ENCODE peak calls at places on chromosome 7, in seven cellular contexts. Q, E, H, M, Z, R and W are unnamed samples.

GRCh38 chr7:130961128-130961601 is 227.2 kb upstream of the KLF14 start:
- DNase-seq in Q (no peak), E (no peak), H (peak), M (peak), Z (no peak), R (no peak), W (peak)

GRCh38 chr7:9264395-9264794 is 831.0 kb downstream of the NXPH1 start:
- DNase-seq in Q (no peak), E (no peak), H (no peak), M (no peak), Z (no peak), R (no peak), W (no peak)

GRCh38 chr7:1257221-1257620 is 24.5 kb downstream of the UNCX start:
- DNase-seq in Q (no peak), E (no peak), H (no peak), M (no peak), Z (no peak), R (no peak), W (no peak)

GRCh38 chr7:114851406-114852025 is 70.4 kb upstream of the MDFIC start:
- DNase-seq in Q (no peak), E (no peak), H (no peak), M (no peak), Z (no peak), R (no peak), W (no peak)

GRCh38 chr7:27782849-27783248 is 42.9 kb downstream of the TAX1BP1 start:
- DNase-seq in Q (no peak), E (no peak), H (no peak), M (no peak), Z (no peak), R (no peak), W (no peak)

GRCh38 chr7:4201566-4201965 is 480.5 kb upstream of the FOXK1 start:
- DNase-seq in Q (no peak), E (no peak), H (no peak), M (no peak), Z (no peak), R (no peak), W (no peak)

GRCh38 chr7:70417061-70417655 is 714.8 kb upstream of the GALNT17 start:
- DNase-seq in Q (peak), E (no peak), H (no peak), M (no peak), Z (no peak), R (no peak), W (no peak)

GRCh38 chr7:120729300-120729699 is 128.6 kb downstream of the TSPAN12 start:
- DNase-seq in Q (no peak), E (no peak), H (no peak), M (no peak), Z (no peak), R (peak), W (no peak)

GRCh38 chr7:47480576-47481538 is 101.1 kb downstream of the TNS3 start:
- DNase-seq in Q (no peak), E (no peak), H (no peak), M (no peak), Z (no peak), R (no peak), W (no peak)

GRCh38 chr7:18494821-18495408 is 634 bp upstream of the HDAC9 start:
- DNase-seq in Q (peak), E (no peak), H (peak), M (no peak), Z (no peak), R (no peak), W (no peak)

GRCh38 chr7:11970132-11970531 is 138.1 kb upstream of the THSD7A start:
- DNase-seq in Q (no peak), E (no peak), H (no peak), M (no peak), Z (no peak), R (no peak), W (no peak)

GRCh38 chr7:12751764-12752163 is 64.3 kb downstream of the ARL4A start:
- DNase-seq in Q (no peak), E (no peak), H (no peak), M (no peak), Z (no peak), R (no peak), W (no peak)

GRCh38 chr7:66629222-66629658 is 559 bp downstream of the KCTD7 start:
- DNase-seq in Q (no peak), E (peak), H (no peak), M (no peak), Z (no peak), R (peak), W (peak)

GRCh38 chr7:117251687-117252086 is 71.2 kb downstream of the WNT2 start:
- DNase-seq in Q (no peak), E (no peak), H (no peak), M (no peak), Z (no peak), R (no peak), W (no peak)